ENCODE peak calls at places on chromosomes 4 and X, in seven cellular contexts. H is neural progenitor cell, Q is cardiac muscle cell, F is omental fat pad, B is osteocyte, S is left ventricle myocardium inferior, L is neural crest cell. M is an unnamed sample.

GRCh38 chrX:40273356-40274050 is 175.7 kb upstream of the BCOR start:
- DNase-seq in H (no peak), Q (peak; percentile 46), F (no peak), B (no peak), S (peak; percentile 25), L (no peak), M (no peak)

GRCh38 chr4:26858947-26859401 is 1.7 kb upstream of the STIM2 start:
- DNase-seq in H (no peak), Q (no peak), F (no peak), B (no peak), S (no peak), L (no peak), M (no peak)

GRCh38 chr4:105147226-105148151 is 813 bp downstream of the TET2 start:
- DNase-seq in H (peak; percentile 58), Q (peak; percentile 66), F (no peak), B (no peak), S (no peak), L (peak; percentile 31), M (peak; percentile 52)

GRCh38 chrX:107773206-107773605 is 2.4 kb downstream of the TSC22D3 start:
- DNase-seq in H (peak; percentile 70), Q (peak; percentile 66), F (no peak), B (no peak), S (no peak), L (no peak), M (peak; percentile 23)

GRCh38 chr4:128776794-128777216 is 32.7 kb upstream of the JADE1 start:
- DNase-seq in H (no peak), Q (peak; percentile 85), F (peak; percentile 51), B (no peak), S (peak; percentile 66), L (no peak), M (no peak)

GRCh38 chr4:168589154-168589553 is 92.3 kb downstream of the PALLD start:
- DNase-seq in H (no peak), Q (no peak), F (no peak), B (no peak), S (no peak), L (no peak), M (no peak)

GRCh38 chr4:106614446-106614845 is 245.9 kb upstream of the GIMD1 start:
- DNase-seq in H (no peak), Q (no peak), F (no peak), B (no peak), S (no peak), L (no peak), M (no peak)

GRCh38 chrX:40543661-40544328 is 37.0 kb upstream of the ATP6AP2 start:
- DNase-seq in H (peak; percentile 90), Q (peak; percentile 78), F (no peak), B (no peak), S (no peak), L (peak; percentile 28), M (peak; percentile 15)

GRCh38 chr4:137819964-137820383 is 287.7 kb upstream of the PCDH18 start:
- DNase-seq in H (peak; percentile 72), Q (peak; percentile 62), F (no peak), B (no peak), S (no peak), L (no peak), M (no peak)

GRCh38 chr4:183399616-183400015 is 44.8 kb upstream of the CDKN2AIP start:
- DNase-seq in H (no peak), Q (no peak), F (no peak), B (no peak), S (no peak), L (no peak), M (no peak)

GRCh38 chr4:109611045-109611616 is 51.1 kb downstream of the MCUB start:
- DNase-seq in H (no peak), Q (no peak), F (no peak), B (no peak), S (no peak), L (no peak), M (no peak)

GRCh38 chr4:97496298-97496873 is 646.9 kb downstream of the STPG2 start:
- DNase-seq in H (peak; percentile 1), Q (no peak), F (no peak), B (no peak), S (no peak), L (no peak), M (no peak)

GRCh38 chrX:78548012-78548411 is 111.1 kb downstream of the RTL3 start:
- DNase-seq in H (no peak), Q (no peak), F (no peak), B (no peak), S (no peak), L (no peak), M (no peak)

GRCh38 chr4:110487873-110488272 is 11.9 kb downstream of the ENPEP start:
- DNase-seq in H (no peak), Q (no peak), F (no peak), B (no peak), S (no peak), L (no peak), M (no peak)

GRCh38 chrX:11553594-11553993 is 112.1 kb downstream of the ARHGAP6 start:
- DNase-seq in H (no peak), Q (no peak), F (no peak), B (no peak), S (no peak), L (no peak), M (no peak)

GRCh38 chrX:87679849-87680248 is 162.2 kb downstream of the KLHL4 start:
- DNase-seq in H (no peak), Q (no peak), F (no peak), B (no peak), S (no peak), L (no peak), M (no peak)

GRCh38 chrX:19849433-19850190 is 37.8 kb downstream of the SH3KBP1 start:
- DNase-seq in H (no peak), Q (no peak), F (no peak), B (no peak), S (no peak), L (no peak), M (no peak)

GRCh38 chrX:39822133-39822748 is 275.5 kb downstream of the BCOR start:
- DNase-seq in H (no peak), Q (no peak), F (no peak), B (no peak), S (no peak), L (no peak), M (no peak)

GRCh38 chr4:77146426-77147399 is 10.3 kb upstream of the CCNG2 start:
- DNase-seq in H (no peak), Q (no peak), F (no peak), B (no peak), S (no peak), L (no peak), M (no peak)

GRCh38 chr4:41172772-41173171 is 41.6 kb downstream of the APBB2 start:
- DNase-seq in H (no peak), Q (no peak), F (no peak), B (no peak), S (no peak), L (no peak), M (no peak)

GRCh38 chr4:54942735-54943134 is 182.7 kb downstream of the KDR start:
- DNase-seq in H (no peak), Q (no peak), F (no peak), B (no peak), S (no peak), L (no peak), M (no peak)

GRCh38 chr4:6018331-6018730 is at the start of gene C4orf50:
- DNase-seq in H (no peak), Q (no peak), F (no peak), B (no peak), S (no peak), L (no peak), M (no peak)

DNA sequence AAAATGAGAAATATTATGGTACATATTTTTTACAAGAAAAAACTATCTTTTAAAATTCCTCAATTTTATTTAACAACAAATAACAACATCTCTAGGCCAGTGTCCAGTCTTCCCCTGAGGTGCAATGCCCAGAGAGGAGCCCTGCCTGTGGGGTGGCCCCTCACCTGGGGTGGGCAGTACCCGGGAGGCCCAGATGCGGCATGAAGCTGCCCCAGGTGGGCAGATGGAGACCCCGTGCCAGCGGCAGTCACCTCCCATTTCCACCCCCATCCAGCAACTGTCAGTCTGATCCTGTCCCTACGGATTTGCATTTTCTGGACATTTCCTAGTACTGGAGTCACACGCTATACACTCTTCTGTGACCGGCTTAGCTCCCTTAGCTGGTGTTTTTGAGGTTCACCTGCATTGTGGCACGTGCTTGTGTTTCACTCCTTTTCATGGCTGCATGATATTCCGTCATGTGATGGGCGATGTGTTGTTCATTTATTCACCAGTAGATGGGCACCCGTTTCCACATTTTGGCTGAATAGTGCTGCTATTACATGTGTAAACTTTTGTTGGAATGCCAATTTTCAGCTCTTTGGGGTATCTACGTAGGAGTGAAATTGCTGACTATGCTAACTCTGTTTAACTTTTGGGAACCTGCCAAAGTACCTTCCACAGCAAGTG is 11.9 kb upstream of the MAEA start:
- DNase-seq in H (no peak), Q (no peak), F (no peak), B (no peak), S (no peak), L (no peak), M (no peak)
- TF ChIP-seq CTCF in H (no peak), Q (peak; percentile 11), F (no peak), B (no peak), S (no peak), L (peak; percentile 24), M (no peak)

GRCh38 chr4:116058129-116058528 is 944.7 kb upstream of the NDST4 start:
- DNase-seq in H (no peak), Q (no peak), F (no peak), B (no peak), S (no peak), L (no peak), M (no peak)

DNA sequence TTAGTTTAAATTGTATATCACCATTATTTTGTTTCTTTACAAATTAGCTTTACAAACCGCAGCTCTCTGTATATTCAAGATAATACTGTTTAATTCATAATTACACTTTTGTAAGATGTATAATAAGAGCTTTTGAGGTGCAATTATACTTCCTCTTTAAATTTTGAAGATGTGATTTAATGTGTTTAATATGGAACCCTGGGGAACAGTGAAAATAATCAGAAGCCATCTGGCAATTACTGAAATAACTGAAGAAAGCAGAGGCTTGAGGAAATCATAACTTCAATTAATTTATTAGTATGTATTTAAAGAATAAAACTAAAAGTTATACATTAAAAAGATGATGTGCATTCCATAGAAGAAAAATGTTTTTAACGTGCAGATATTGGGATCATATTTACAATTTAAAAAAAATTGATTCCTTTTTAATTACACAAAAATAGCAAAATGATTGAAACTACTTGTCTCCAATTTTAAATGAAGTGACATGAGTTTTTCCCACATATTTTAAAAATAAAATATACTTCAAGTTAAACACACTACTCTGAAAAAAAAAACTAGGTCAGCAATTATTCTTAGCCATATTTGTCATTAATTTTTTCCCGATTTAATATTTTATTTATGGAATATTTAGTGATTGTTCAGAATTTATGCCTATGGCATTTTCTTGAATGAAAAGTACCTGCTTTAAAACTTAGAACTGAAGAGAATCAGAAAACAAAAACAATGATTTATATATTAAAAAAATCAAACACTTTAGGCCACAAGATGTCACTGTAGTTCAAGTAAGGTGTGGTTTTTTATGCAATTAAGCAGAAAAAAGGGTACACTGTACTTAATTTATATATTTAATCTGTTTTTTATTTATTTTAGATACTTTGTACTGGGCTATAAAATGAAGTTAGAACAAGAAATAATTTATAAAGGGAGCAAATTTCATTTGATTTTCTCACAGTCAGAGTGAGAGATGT is 942.7 kb upstream of the NDST4 start:
- DNase-seq in H (peak; percentile 6), Q (no peak), F (no peak), B (no peak), S (no peak), L (no peak), M (no peak)
- TF ChIP-seq CTCF in H (peak; percentile 47), Q (peak; percentile 9), F (no peak), B (peak; percentile 66), S (no peak), L (peak; percentile 68), M (peak; percentile 45)

GRCh38 chr4:70531981-70532380 is 13.6 kb downstream of the AMTN start:
- DNase-seq in H (no peak), Q (no peak), F (no peak), B (no peak), S (no peak), L (no peak), M (no peak)
- TF ChIP-seq CTCF in H (peak; percentile 20), Q (no peak), F (no peak), B (no peak), S (no peak), L (peak; percentile 34), M (no peak)

GRCh38 chrX:119417842-119418241 is 18.7 kb downstream of the SLC25A43 start:
- DNase-seq in H (no peak), Q (no peak), F (no peak), B (no peak), S (no peak), L (no peak), M (no peak)
- TF ChIP-seq CTCF in H (peak; percentile 33), Q (peak; percentile 18), F (no peak), B (peak; percentile 28), S (peak; percentile 43), L (no peak), M (no peak)

M was measured in nephron progenitor cell.